ENCODE peak calls at places on chromosomes 1 and 21, in ten cellular contexts. L is heart right ventricle; X is mammary epithelial cell; O is CD8-positive, alpha-beta T cell; T is body of pancreas; B is GM12865; P is HFF-Myc; M is IMR-90; S is cardiac muscle cell; R is AG04450. Y is an unnamed sample.

GRCh38 chr21:28283652-28284490 is 708.8 kb downstream of the LTN1 start:
- DNase-seq in L (peak), X (no peak), O (no peak), T (peak), B (no peak), P (peak), M (peak), S (peak), R (peak), Y (no peak)

GRCh38 chr1:238675241-238675640 is 711.1 kb upstream of the CHRM3 start:
- DNase-seq in L (no peak), X (no peak), O (no peak), T (no peak), B (no peak), P (no peak), M (no peak), S (no peak), R (no peak), Y (no peak)

GRCh38 chr1:75130312-75130677 is 3.9 kb upstream of the LHX8 start:
- DNase-seq in L (no peak), X (no peak), O (no peak), T (no peak), B (no peak), P (no peak), M (no peak), S (no peak), R (no peak), Y (no peak)

GRCh38 chr1:181152892-181153633 is 64.6 kb downstream of the IER5 start:
- DNase-seq in L (peak), X (no peak), O (no peak), T (peak), B (peak), P (no peak), M (peak), S (peak), R (peak), Y (no peak)

GRCh38 chr1:109598655-109599054 is 20.8 kb downstream of the GNAT2 start:
- DNase-seq in L (no peak), X (no peak), O (no peak), T (no peak), B (no peak), P (no peak), M (no peak), S (no peak), R (no peak), Y (no peak)

GRCh38 chr1:172745014-172745413 is 86.1 kb downstream of the FASLG start:
- DNase-seq in L (peak), X (peak), O (peak), T (no peak), B (peak), P (peak), M (peak), S (peak), R (peak), Y (peak)

GRCh38 chr1:97337250-97338030 is 583.4 kb downstream of the DPYD start:
- DNase-seq in L (no peak), X (no peak), O (no peak), T (no peak), B (no peak), P (no peak), M (peak), S (no peak), R (no peak), Y (no peak)

GRCh38 chr21:45764792-45765191 is 121.3 kb downstream of the PCBP3 start:
- DNase-seq in L (no peak), X (no peak), O (no peak), T (no peak), B (no peak), P (no peak), M (no peak), S (no peak), R (no peak), Y (no peak)

GRCh38 chr1:1106510-1107221 is 9.2 kb downstream of the C1orf159 start:
- DNase-seq in L (no peak), X (no peak), O (no peak), T (no peak), B (no peak), P (no peak), M (no peak), S (no peak), R (no peak), Y (no peak)

GRCh38 chr1:25197982-25198681 is 34.2 kb downstream of the SYF2 start:
- DNase-seq in L (no peak), X (peak), O (no peak), T (peak), B (no peak), P (no peak), M (no peak), S (peak), R (no peak), Y (no peak)

DNA sequence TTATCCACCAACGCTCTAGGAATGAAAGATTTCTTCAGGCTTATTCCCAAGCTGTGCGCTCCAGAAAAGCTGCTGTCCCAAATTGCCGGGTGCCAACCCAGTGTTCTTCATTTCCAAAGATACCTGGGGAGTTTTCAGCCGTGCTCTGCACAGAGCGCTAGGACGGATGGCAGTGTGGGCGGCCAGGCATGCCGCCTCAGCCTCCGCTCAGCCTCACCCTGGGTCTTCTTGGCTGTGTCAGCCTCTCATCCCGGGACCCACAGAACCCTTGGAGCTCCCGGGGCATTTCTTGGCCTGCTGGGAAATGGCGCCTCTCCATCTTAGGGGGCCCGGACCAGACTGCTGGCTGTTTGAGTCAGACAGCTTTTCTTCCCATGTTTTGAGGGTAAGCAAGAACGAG is 116.9 kb upstream of the SLC25A33 start:
- DNase-seq in L (no peak), X (no peak), O (no peak), T (no peak), B (no peak), P (no peak), M (no peak), S (no peak), R (no peak), Y (no peak)
- H3K4me3 ChIP-seq in L (no peak), X (no peak), O (no peak), T (no peak), B (no peak), P (no peak), M (no peak), S (no peak), R (no peak), Y (no peak)

GRCh38 chr21:37074546-37074945 is 1.5 kb downstream of the TTC3 start:
- DNase-seq in L (no peak), X (no peak), O (no peak), T (no peak), B (no peak), P (no peak), M (no peak), S (no peak), R (no peak), Y (no peak)

GRCh38 chr21:37076087-37076486 is 3.0 kb downstream of the TTC3 start:
- DNase-seq in L (no peak), X (no peak), O (no peak), T (no peak), B (no peak), P (no peak), M (no peak), S (no peak), R (no peak), Y (no peak)

GRCh38 chr21:37073417-37074194 is 552 bp downstream of the TTC3 start:
- DNase-seq in L (peak), X (no peak), O (peak), T (peak), B (peak), P (no peak), M (peak), S (peak), R (no peak), Y (no peak)

GRCh38 chr21:37074195-37074510 is 1.1 kb downstream of the TTC3 start:
- DNase-seq in L (no peak), X (peak), O (no peak), T (no peak), B (no peak), P (no peak), M (no peak), S (no peak), R (no peak), Y (no peak)

DNA sequence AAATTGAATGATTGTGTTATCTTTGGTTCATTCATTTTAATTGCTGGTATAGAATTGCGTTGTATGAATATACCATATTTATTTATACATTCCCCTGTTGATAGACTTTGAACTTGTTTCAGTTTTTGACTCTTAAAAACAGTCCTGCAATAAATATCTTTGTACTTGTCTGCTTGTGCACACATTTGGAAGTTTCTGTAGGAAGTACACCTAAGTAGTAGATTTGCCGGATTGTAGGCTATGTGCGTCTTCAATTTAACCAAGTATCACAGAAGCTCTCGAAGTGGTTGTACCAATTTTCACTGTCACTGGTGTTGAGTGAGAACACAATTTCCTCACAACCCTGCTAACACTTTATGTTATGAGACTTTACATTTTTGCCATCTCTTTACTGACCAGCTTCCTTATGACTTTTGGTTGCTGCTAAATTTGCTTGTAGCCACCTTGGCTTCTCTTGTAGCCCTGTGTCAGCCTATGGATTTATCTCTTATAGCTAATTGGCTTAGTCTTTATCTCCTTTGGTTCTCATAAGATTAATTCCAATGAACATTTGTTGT is 2.2 kb downstream of the TTC3 start:
- DNase-seq in L (no peak), X (no peak), O (no peak), T (no peak), B (no peak), P (no peak), M (no peak), S (no peak), R (no peak), Y (no peak)
- H3K4me3 ChIP-seq in L (no peak), X (no peak), O (no peak), T (no peak), B (no peak), P (peak), M (no peak), S (no peak), R (peak), Y (peak)

GRCh38 chr1:246169486-246169885 is 337.6 kb downstream of the SMYD3 start:
- DNase-seq in L (no peak), X (no peak), O (no peak), T (no peak), B (no peak), P (no peak), M (no peak), S (no peak), R (no peak), Y (no peak)

GRCh38 chr1:246169019-246169418 is 338.1 kb downstream of the SMYD3 start:
- DNase-seq in L (no peak), X (no peak), O (no peak), T (no peak), B (no peak), P (no peak), M (no peak), S (no peak), R (no peak), Y (no peak)

GRCh38 chr1:246165826-246166709 is 341.0 kb downstream of the SMYD3 start:
- DNase-seq in L (no peak), X (peak), O (no peak), T (no peak), B (no peak), P (no peak), M (no peak), S (no peak), R (no peak), Y (no peak)

GRCh38 chr1:246166841-246167240 is 340.2 kb downstream of the SMYD3 start:
- DNase-seq in L (no peak), X (no peak), O (no peak), T (no peak), B (no peak), P (no peak), M (no peak), S (no peak), R (no peak), Y (no peak)

DNA sequence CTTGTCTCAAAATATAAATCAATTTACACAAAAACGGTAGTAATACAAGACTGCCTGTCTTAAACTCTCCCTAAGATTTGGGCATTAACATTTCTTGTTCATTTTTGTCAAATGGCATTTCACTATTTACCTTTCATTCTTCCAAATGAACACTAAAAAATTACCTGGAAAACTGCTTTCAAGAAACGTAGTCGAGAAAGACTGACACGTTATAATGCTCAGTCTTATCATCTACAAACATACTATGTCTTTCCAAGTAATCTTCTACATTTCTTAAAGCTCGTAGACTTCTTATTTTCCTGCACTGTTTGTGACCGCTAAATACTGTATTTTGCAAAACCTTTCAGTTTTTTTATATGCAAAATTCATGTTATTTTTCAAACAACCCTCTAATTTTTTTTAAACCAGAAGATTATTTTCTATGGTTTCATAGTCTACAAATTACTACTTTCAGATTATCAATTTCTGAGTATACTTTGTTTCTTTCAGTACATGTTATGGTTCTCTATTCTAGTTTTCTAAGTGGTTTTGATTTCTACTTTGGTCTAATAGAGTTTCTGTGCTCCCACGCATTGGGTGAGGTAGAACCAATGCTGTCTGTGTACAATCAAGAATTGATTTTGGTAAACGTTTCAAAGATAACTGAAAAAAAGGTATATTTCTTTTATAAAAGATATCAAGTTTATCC is 336.4 kb downstream of the SMYD3 start:
- DNase-seq in L (no peak), X (no peak), O (no peak), T (no peak), B (peak), P (no peak), M (no peak), S (no peak), R (no peak), Y (no peak)
- H3K4me3 ChIP-seq in L (no peak), X (no peak), O (no peak), T (no peak), B (no peak), P (no peak), M (no peak), S (no peak), R (no peak), Y (no peak)

GRCh38 chr1:161117681-161118581 is at the start of the genes NIT1 and PFDN2:
- DNase-seq in L (peak), X (peak), O (peak), T (peak), B (peak), P (no peak), M (peak), S (peak), R (no peak), Y (no peak)

GRCh38 chr1:161121838-161122237 is 3.9 kb downstream of the NIT1 start:
- DNase-seq in L (no peak), X (no peak), O (no peak), T (no peak), B (peak), P (no peak), M (no peak), S (no peak), R (no peak), Y (no peak)

GRCh38 chr1:161121042-161121441 is 3.1 kb downstream of the NIT1 start:
- DNase-seq in L (no peak), X (no peak), O (no peak), T (no peak), B (no peak), P (no peak), M (no peak), S (no peak), R (no peak), Y (no peak)

GRCh38 chr1:161119017-161119378 is 1.1 kb downstream of the NIT1 start:
- DNase-seq in L (peak), X (peak), O (no peak), T (peak), B (peak), P (no peak), M (no peak), S (peak), R (no peak), Y (no peak)

DNA sequence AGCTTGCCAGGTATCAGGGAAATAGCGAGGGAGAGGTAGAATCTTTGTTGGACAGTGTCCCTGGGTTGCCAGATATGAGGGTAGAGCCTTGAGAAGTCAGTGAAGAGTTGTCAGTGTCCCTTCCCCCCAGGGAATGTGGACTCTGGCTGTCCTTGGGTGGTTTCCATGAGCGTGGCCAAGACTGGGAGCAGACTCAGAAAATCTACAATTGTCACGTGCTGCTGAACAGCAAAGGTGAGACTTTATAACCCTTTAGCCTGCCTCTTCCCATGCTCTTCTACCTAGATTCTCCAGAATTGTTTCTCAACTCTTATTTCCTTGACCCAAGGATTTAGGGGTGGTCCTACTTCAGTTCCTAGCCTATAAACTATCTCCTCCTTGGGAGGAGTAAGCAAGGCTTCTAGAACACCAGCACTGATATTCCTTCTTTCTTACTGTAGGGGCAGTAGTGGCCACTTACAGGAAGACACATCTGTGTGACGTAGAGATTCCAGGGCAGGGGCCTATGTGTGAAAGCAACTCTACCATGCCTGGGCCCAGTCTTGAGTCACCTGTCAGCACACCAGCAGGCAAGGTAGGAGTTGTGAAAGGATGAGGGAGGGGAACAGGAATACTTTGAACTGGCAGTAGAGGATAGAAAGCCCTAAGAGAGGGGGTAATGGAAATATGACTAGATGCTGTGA is 1.6 kb downstream of the NIT1 start:
- DNase-seq in L (no peak), X (peak), O (peak), T (peak), B (peak), P (no peak), M (peak), S (peak), R (no peak), Y (no peak)
- H3K4me3 ChIP-seq in L (no peak), X (peak), O (no peak), T (no peak), B (no peak), P (peak), M (no peak), S (no peak), R (no peak), Y (peak)

Y was measured in SK-N-MC.